ENCODE peak calls at places on chromosomes 13 and 19, in six cellular contexts. One of them, this sample, is unnamed.

GRCh38 chr19:10095948-10096614 is 6.4 kb downstream of the ANGPTL6 start:
- DNase-seq in H1: peak
- DNase-seq in HCT116: peak
- DNase-seq in K562: peak
- DNase-seq in HepG2: no peak
- DNase-seq in SK-N-SH: peak
- DNase-seq in this sample: no peak

GRCh38 chr13:99386495-99386894 is 79.3 kb upstream of the GPR183 start:
- DNase-seq in H1: no peak
- DNase-seq in HepG2: no peak
- DNase-seq in K562: no peak
- DNase-seq in SK-N-SH: no peak
- DNase-seq in HCT116: no peak
- DNase-seq in this sample: no peak

GRCh38 chr19:2603320-2603719 is 99.2 kb downstream of the GNG7 start:
- DNase-seq in HCT116: no peak
- DNase-seq in H1: no peak
- DNase-seq in HepG2: no peak
- DNase-seq in SK-N-SH: no peak
- DNase-seq in K562: no peak
- DNase-seq in this sample: no peak

GRCh38 chr13:39225860-39226259 is 187.6 kb downstream of the NHLRC3 start:
- DNase-seq in SK-N-SH: no peak
- DNase-seq in HepG2: no peak
- DNase-seq in K562: no peak
- DNase-seq in HCT116: no peak
- DNase-seq in H1: no peak
- DNase-seq in this sample: no peak

GRCh38 chr13:113491418-113491883 is 940 bp upstream of the DCUN1D2 start:
- DNase-seq in K562: peak
- DNase-seq in HCT116: no peak
- DNase-seq in H1: no peak
- DNase-seq in SK-N-SH: peak
- DNase-seq in HepG2: no peak
- DNase-seq in this sample: no peak

GRCh38 chr13:21987793-21988192 is 316.9 kb downstream of the FGF9 start:
- DNase-seq in SK-N-SH: no peak
- DNase-seq in HCT116: no peak
- DNase-seq in HepG2: no peak
- DNase-seq in K562: peak
- DNase-seq in H1: no peak
- DNase-seq in this sample: no peak

GRCh38 chr19:29450306-29450705 is 75.5 kb upstream of the VSTM2B start:
- DNase-seq in HepG2: no peak
- DNase-seq in HCT116: no peak
- DNase-seq in H1: no peak
- DNase-seq in K562: no peak
- DNase-seq in SK-N-SH: no peak
- DNase-seq in this sample: no peak

GRCh38 chr13:57640582-57640981 is 9.0 kb downstream of the PCDH17 start:
- DNase-seq in K562: no peak
- DNase-seq in HCT116: no peak
- DNase-seq in H1: no peak
- DNase-seq in SK-N-SH: no peak
- DNase-seq in HepG2: no peak
- DNase-seq in this sample: no peak

GRCh38 chr19:47492571-47493377 is 8.8 kb upstream of the KPTN start:
- DNase-seq in H1: no peak
- DNase-seq in SK-N-SH: no peak
- DNase-seq in HepG2: no peak
- DNase-seq in HCT116: no peak
- DNase-seq in K562: no peak
- DNase-seq in this sample: no peak

GRCh38 chr19:2625434-2625833 is 77.1 kb downstream of the GNG7 start:
- DNase-seq in H1: no peak
- DNase-seq in HCT116: no peak
- DNase-seq in K562: no peak
- DNase-seq in SK-N-SH: no peak
- DNase-seq in HepG2: no peak
- DNase-seq in this sample: no peak

GRCh38 chr19:510606-511100 is 3.4 kb downstream of the TPGS1 start:
- DNase-seq in K562: peak
- DNase-seq in HepG2: peak
- DNase-seq in HCT116: peak
- DNase-seq in SK-N-SH: peak
- DNase-seq in H1: peak
- DNase-seq in this sample: no peak

GRCh38 chr19:38036707-38037106 is 129.7 kb downstream of the SIPA1L3 start:
- DNase-seq in H1: no peak
- DNase-seq in K562: no peak
- DNase-seq in SK-N-SH: no peak
- DNase-seq in HCT116: no peak
- DNase-seq in HepG2: no peak
- DNase-seq in this sample: no peak

GRCh38 chr13:45068036-45069001 is 52.0 kb upstream of the GTF2F2 start:
- DNase-seq in HepG2: no peak
- DNase-seq in H1: no peak
- DNase-seq in SK-N-SH: no peak
- DNase-seq in K562: no peak
- DNase-seq in HCT116: no peak
- DNase-seq in this sample: no peak

GRCh38 chr13:97261254-97262015 is 39.3 kb downstream of the MBNL2 start:
- DNase-seq in HCT116: no peak
- DNase-seq in SK-N-SH: no peak
- DNase-seq in K562: no peak
- DNase-seq in H1: no peak
- DNase-seq in HepG2: no peak
- DNase-seq in this sample: no peak

GRCh38 chr19:33024398-33024797 is 40.3 kb downstream of the RHPN2 start:
- DNase-seq in K562: no peak
- DNase-seq in H1: no peak
- DNase-seq in HepG2: no peak
- DNase-seq in SK-N-SH: no peak
- DNase-seq in HCT116: peak
- DNase-seq in this sample: no peak

GRCh38 chr13:99796175-99796819 is 175.3 kb downstream of the ZIC5 start:
- DNase-seq in HCT116: no peak
- DNase-seq in K562: peak
- DNase-seq in HepG2: peak
- DNase-seq in H1: no peak
- DNase-seq in SK-N-SH: no peak
- DNase-seq in this sample: peak

GRCh38 chr13:19967619-19968018 is 9.1 kb downstream of the ZMYM2 start:
- DNase-seq in HepG2: no peak
- DNase-seq in H1: no peak
- DNase-seq in HCT116: no peak
- DNase-seq in SK-N-SH: no peak
- DNase-seq in K562: no peak
- DNase-seq in this sample: no peak

GRCh38 chr13:77323858-77324257 is 3.0 kb downstream of the MYCBP2 start:
- DNase-seq in HepG2: no peak
- DNase-seq in H1: no peak
- DNase-seq in SK-N-SH: no peak
- DNase-seq in K562: no peak
- DNase-seq in HCT116: no peak
- DNase-seq in this sample: no peak

GRCh38 chr13:55999709-56000108 is 1141.0 kb upstream of the PRR20A start:
- DNase-seq in HCT116: no peak
- DNase-seq in H1: no peak
- DNase-seq in HepG2: no peak
- DNase-seq in SK-N-SH: no peak
- DNase-seq in K562: no peak
- DNase-seq in this sample: no peak

GRCh38 chr13:47454986-47455385 is 546.1 kb downstream of the SUCLA2 start:
- DNase-seq in SK-N-SH: no peak
- DNase-seq in H1: no peak
- DNase-seq in HepG2: no peak
- DNase-seq in K562: no peak
- DNase-seq in HCT116: no peak
- DNase-seq in this sample: no peak

GRCh38 chr13:40023608-40024577 is 368.4 kb downstream of the COG6 start:
- DNase-seq in H1: no peak
- DNase-seq in HCT116: no peak
- DNase-seq in HepG2: no peak
- DNase-seq in SK-N-SH: no peak
- DNase-seq in K562: no peak
- DNase-seq in this sample: no peak

GRCh38 chr13:77857810-77858209 is 60.8 kb downstream of the EDNRB start:
- DNase-seq in K562: no peak
- DNase-seq in HepG2: no peak
- DNase-seq in SK-N-SH: no peak
- DNase-seq in HCT116: no peak
- DNase-seq in H1: no peak
- DNase-seq in this sample: no peak

GRCh38 chr19:1355258-1355973 is 28.3 kb upstream of the NDUFS7 start:
- DNase-seq in HCT116: no peak
- DNase-seq in K562: peak
- DNase-seq in SK-N-SH: peak
- DNase-seq in HepG2: no peak
- DNase-seq in H1: no peak
- DNase-seq in this sample: no peak

GRCh38 chr19:2488942-2489731 is 13.2 kb downstream of the GADD45B start:
- DNase-seq in HepG2: no peak
- DNase-seq in SK-N-SH: peak
- DNase-seq in K562: no peak
- DNase-seq in H1: no peak
- DNase-seq in HCT116: no peak
- DNase-seq in this sample: no peak

GRCh38 chr19:34269968-34270621 is 15.7 kb downstream of the GARRE1 start:
- DNase-seq in SK-N-SH: no peak
- DNase-seq in K562: no peak
- DNase-seq in H1: no peak
- DNase-seq in HCT116: no peak
- DNase-seq in HepG2: peak
- DNase-seq in this sample: peak

GRCh38 chr13:45403081-45403480 is 15.1 kb downstream of the SLC25A30 start:
- DNase-seq in HCT116: no peak
- DNase-seq in SK-N-SH: no peak
- DNase-seq in K562: no peak
- DNase-seq in HepG2: no peak
- DNase-seq in H1: no peak
- DNase-seq in this sample: no peak

GRCh38 chr13:105998233-105998550 is 537.3 kb downstream of the EFNB2 start:
- DNase-seq in HCT116: no peak
- DNase-seq in H1: no peak
- DNase-seq in HepG2: no peak
- DNase-seq in K562: no peak
- DNase-seq in SK-N-SH: no peak
- DNase-seq in this sample: no peak

GRCh38 chr19:11693505-11694499 is 44.9 kb downstream of the ZNF823 start:
- DNase-seq in K562: no peak
- DNase-seq in SK-N-SH: peak
- DNase-seq in H1: peak
- DNase-seq in HCT116: peak
- DNase-seq in HepG2: peak
- DNase-seq in this sample: peak

GRCh38 chr19:10230155-10230903 is 802 bp downstream of the S1PR2 start:
- DNase-seq in K562: no peak
- DNase-seq in HCT116: no peak
- DNase-seq in HepG2: no peak
- DNase-seq in H1: no peak
- DNase-seq in SK-N-SH: peak
- DNase-seq in this sample: no peak

GRCh38 chr13:83248751-83249150 is 633.5 kb downstream of the SLITRK1 start:
- DNase-seq in SK-N-SH: no peak
- DNase-seq in K562: no peak
- DNase-seq in H1: no peak
- DNase-seq in HepG2: no peak
- DNase-seq in HCT116: no peak
- DNase-seq in this sample: no peak

DNA sequence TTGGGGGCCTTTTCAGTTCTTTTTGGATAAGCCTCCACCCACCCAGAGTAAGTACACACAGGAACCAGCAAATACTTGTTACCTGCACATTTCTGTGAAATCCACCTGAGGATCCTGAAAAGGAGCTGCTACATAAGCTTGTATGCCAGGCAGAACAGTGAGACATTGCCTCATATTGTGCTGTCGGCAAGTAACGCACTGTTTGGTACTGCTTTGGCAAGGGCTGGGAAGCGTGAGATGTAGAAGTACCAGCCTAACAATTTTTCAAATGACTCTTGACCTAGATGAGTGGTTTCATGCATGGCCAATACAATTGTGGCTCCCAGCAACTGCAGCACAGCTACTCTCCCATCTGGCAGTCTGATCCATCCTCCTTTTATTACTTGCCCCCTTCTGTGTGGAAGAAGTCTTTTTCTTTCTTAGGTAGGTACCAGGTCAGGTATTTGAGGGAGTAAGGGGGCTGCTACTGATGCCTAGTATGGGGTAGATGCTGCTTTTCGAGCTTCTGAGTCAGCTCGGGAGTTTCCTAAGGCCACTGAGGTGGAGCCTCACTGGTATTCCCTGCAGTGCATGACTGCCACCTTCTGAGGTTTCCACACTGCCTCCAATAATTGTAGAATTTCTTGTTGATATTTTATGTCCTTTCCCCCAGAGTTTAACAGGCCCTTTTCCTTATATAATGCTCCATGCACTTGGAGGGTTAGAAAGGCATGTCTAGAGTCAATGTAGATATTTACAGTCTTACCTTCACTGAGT is 52.2 kb downstream of the ZNF737 start:
- DNase-seq in K562: no peak
- DNase-seq in HCT116: no peak
- DNase-seq in HepG2: no peak
- DNase-seq in SK-N-SH: no peak
- DNase-seq in H1: no peak
- DNase-seq in this sample: no peak
- H3K9ac ChIP-seq in K562: no peak
- H3K9ac ChIP-seq in HCT116: no peak
- H3K9ac ChIP-seq in HepG2: no peak
- H3K9ac ChIP-seq in SK-N-SH: no peak
- H3K9ac ChIP-seq in H1: no peak
- H3K9ac ChIP-seq in this sample: no peak

GRCh38 chr13:102768914-102769313 is 4.7 kb downstream of the TEX30 start:
- DNase-seq in SK-N-SH: no peak
- DNase-seq in HepG2: no peak
- DNase-seq in HCT116: no peak
- DNase-seq in K562: no peak
- DNase-seq in H1: no peak
- DNase-seq in this sample: no peak
- H3K27ac ChIP-seq in SK-N-SH: no peak
- H3K27ac ChIP-seq in HepG2: no peak
- H3K27ac ChIP-seq in HCT116: no peak
- H3K27ac ChIP-seq in K562: no peak
- H3K27ac ChIP-seq in H1: no peak
- H3K27ac ChIP-seq in this sample: no peak

GRCh38 chr13:75872970-75873369 is 236.8 kb downstream of the LMO7 start:
- DNase-seq in HepG2: no peak
- DNase-seq in SK-N-SH: no peak
- DNase-seq in H1: no peak
- DNase-seq in HCT116: no peak
- DNase-seq in K562: no peak
- DNase-seq in this sample: no peak
- TF ChIP-seq POLR2AphosphoS5 in HepG2: no peak
- TF ChIP-seq POLR2AphosphoS5 in SK-N-SH: no peak
- TF ChIP-seq POLR2AphosphoS5 in H1: no peak
- TF ChIP-seq POLR2AphosphoS5 in HCT116: no peak
- TF ChIP-seq POLR2AphosphoS5 in K562: no peak
- TF ChIP-seq POLR2AphosphoS5 in this sample: no peak

GRCh38 chr19:13052447-13053232 is 50.0 kb downstream of the LYL1 start:
- DNase-seq in HCT116: no peak
- DNase-seq in HepG2: no peak
- DNase-seq in K562: no peak
- DNase-seq in SK-N-SH: no peak
- DNase-seq in H1: no peak
- DNase-seq in this sample: no peak
- H3K9ac ChIP-seq in HCT116: peak
- H3K9ac ChIP-seq in HepG2: peak
- H3K9ac ChIP-seq in K562: no peak
- H3K9ac ChIP-seq in SK-N-SH: peak
- H3K9ac ChIP-seq in H1: no peak
- H3K9ac ChIP-seq in this sample: no peak

This sample was measured in SK-N-MC.